ENCODE peak calls at places on chromosome 9, in eight cellular contexts. C is stimulated activated CD4-positive, alpha-beta T cell treated with anti-CD3 and anti-CD28 coated beads, Interleukin-4, amount 100 ng/mL, for 48 hours; K is T47D; N is ovary; O is LNCaP clone FGC; I is GM23248; A is iris pigment epithelial cell; U is astrocyte of the spinal cord. E is an unnamed sample.

GRCh38 chr9:126373241-126373640 is 46.6 kb downstream of the MVB12B start:
- DNase-seq in N (no peak), I (peak; percentile 62), U (peak; percentile 60), C (no peak), K (no peak), A (peak; percentile 57), O (no peak), E (no peak)

GRCh38 chr9:125829743-125830142 is 82.6 kb downstream of the PBX3 start:
- DNase-seq in A (no peak), I (peak; percentile 55), K (no peak), U (no peak), C (peak; percentile 10), O (no peak), N (no peak), E (no peak)

GRCh38 chr9:4137234-4137633 is 162.6 kb downstream of the GLIS3 start:
- DNase-seq in U (peak; percentile 95), O (no peak), C (no peak), I (peak; percentile 90), A (peak; percentile 98), K (no peak), N (no peak), E (peak; percentile 73)

GRCh38 chr9:4768681-4769080 is 24.1 kb upstream of the RCL1 start:
- DNase-seq in O (no peak), K (no peak), A (no peak), U (no peak), I (no peak), N (no peak), C (no peak), E (peak; percentile 53)

GRCh38 chr9:27539479-27540441 is 10.1 kb upstream of the MOB3B start:
- DNase-seq in U (peak; percentile 46), C (no peak), O (no peak), N (peak; percentile 48), A (peak; percentile 93), K (no peak), I (peak; percentile 63), E (no peak)

GRCh38 chr9:126448865-126449577 is 122.4 kb downstream of the MVB12B start:
- DNase-seq in N (no peak), A (no peak), U (no peak), I (no peak), O (no peak), K (no peak), C (no peak), E (no peak)

GRCh38 chr9:83013261-83013610 is 49.7 kb downstream of the RASEF start:
- DNase-seq in K (no peak), N (no peak), A (peak; percentile 69), O (no peak), U (peak; percentile 53), C (no peak), I (peak; percentile 39), E (no peak)

GRCh38 chr9:86034863-86035734 is 64.3 kb downstream of the GOLM1 start:
- DNase-seq in N (no peak), O (no peak), A (peak; percentile 64), U (peak; percentile 55), K (peak; percentile 21), I (peak; percentile 60), C (peak; percentile 4), E (no peak)

GRCh38 chr9:136784249-136784996 is 6.7 kb upstream of the TMEM141 start:
- DNase-seq in I (peak; percentile 58), N (no peak), A (no peak), C (no peak), U (no peak), K (no peak), O (no peak), E (peak; percentile 44)

GRCh38 chr9:131276891-131277672 is 772 bp upstream of the FAM78A start:
- DNase-seq in O (no peak), U (no peak), N (peak; percentile 36), I (peak; percentile 32), K (peak; percentile 77), A (no peak), C (no peak), E (peak; percentile 88)

GRCh38 chr9:14827805-14828204 is 82.4 kb downstream of the FREM1 start:
- DNase-seq in O (no peak), A (no peak), N (no peak), K (no peak), I (no peak), U (no peak), C (no peak), E (no peak)

GRCh38 chr9:34370970-34371880 is 5.5 kb downstream of the MYORG start:
- DNase-seq in O (no peak), K (no peak), C (no peak), U (no peak), I (peak; percentile 59), A (no peak), N (no peak), E (peak; percentile 21)

GRCh38 chr9:81653240-81653639 is 36.1 kb downstream of the TLE1 start:
- DNase-seq in N (no peak), I (peak; percentile 37), O (no peak), A (peak; percentile 56), U (peak; percentile 39), C (no peak), K (no peak), E (peak; percentile 77)

GRCh38 chr9:134489621-134490380 is 151.8 kb upstream of the COL5A1 start:
- DNase-seq in N (no peak), U (no peak), C (no peak), A (no peak), O (no peak), K (no peak), I (no peak), E (peak; percentile 55)

GRCh38 chr9:744790-745456 is 96.6 kb upstream of the DMRT1 start:
- DNase-seq in U (no peak), I (no peak), N (peak; percentile 62), A (no peak), C (no peak), O (no peak), K (no peak), E (no peak)

GRCh38 chr9:91028166-91028827 is 226.7 kb downstream of the SYK start:
- DNase-seq in N (no peak), O (no peak), A (no peak), C (no peak), K (no peak), I (no peak), U (no peak), E (no peak)

GRCh38 chr9:89999176-89999533 is 394.3 kb downstream of the GADD45G start:
- DNase-seq in O (peak; percentile 94), C (no peak), A (no peak), I (no peak), U (no peak), N (no peak), K (peak; percentile 65), E (no peak)

GRCh38 chr9:125989524-125990180 is 242.5 kb downstream of the PBX3 start:
- DNase-seq in C (no peak), K (no peak), N (no peak), O (no peak), U (no peak), I (no peak), A (no peak), E (peak; percentile 59)

GRCh38 chr9:127507751-127508648 is 56.7 kb downstream of the LRSAM1 start:
- DNase-seq in U (no peak), I (no peak), C (no peak), N (no peak), A (no peak), K (no peak), O (no peak), E (peak; percentile 52)

GRCh38 chr9:117178596-117179111 is 236.2 kb downstream of the ASTN2 start:
- DNase-seq in K (no peak), N (no peak), C (no peak), A (peak; percentile 34), U (peak; percentile 66), O (no peak), I (no peak), E (no peak)

GRCh38 chr9:29285818-29286217 is 1712.5 kb upstream of the C9orf72 start:
- DNase-seq in O (no peak), A (no peak), N (no peak), I (no peak), U (peak; percentile 17), K (no peak), C (no peak), E (no peak)

GRCh38 chr9:133986061-133986460 is 6.1 kb downstream of the VAV2 start:
- DNase-seq in N (no peak), I (no peak), A (no peak), O (no peak), K (no peak), U (no peak), C (no peak), E (peak; percentile 80)

E was measured in osteoblast.